ENCODE peak calls at places on chromosomes 11 and 22, in five cellular contexts. I is SK-N-SH, N is PC-3, A is neural progenitor cell, Y is A549. B is an unnamed sample. For H3K4me1 and H3K9me3, the result is how much of the 10 kb centered on the place peaks cover.

GRCh38 chr11:17219016-17219415 is 11.2 kb upstream of the PIK3C2A start:
- DNase-seq in I (no peak), N (no peak), A (no peak), Y (no peak), B (no peak)

GRCh38 chr11:31870609-31871309 is 59.6 kb upstream of the PAX6 start:
- DNase-seq in I (peak), N (peak), A (peak), Y (peak), B (peak)

GRCh38 chr11:105046898-105047579 is 1.9 kb upstream of the CARD16 start:
- DNase-seq in I (no peak), N (peak), A (no peak), Y (peak), B (peak)

GRCh38 chr11:3030289-3031070 is 26.7 kb downstream of the CARS1 start:
- DNase-seq in I (no peak), N (no peak), A (no peak), Y (no peak), B (no peak)

GRCh38 chr22:32005453-32005852 is 37.6 kb upstream of the SLC5A1 start:
- DNase-seq in I (no peak), N (peak), A (no peak), Y (peak), B (peak)

GRCh38 chr11:103910721-103911120 is 125.7 kb upstream of the DDI1 start:
- DNase-seq in I (no peak), N (no peak), A (no peak), Y (no peak), B (no peak)

GRCh38 chr22:47627561-47628253 is 865.3 kb downstream of the TBC1D22A start:
- DNase-seq in I (no peak), N (peak), A (no peak), Y (no peak), B (no peak)

GRCh38 chr11:7417328-7417727 is 68.0 kb upstream of the OLFML1 start:
- DNase-seq in I (no peak), N (no peak), A (peak), Y (no peak), B (no peak)

GRCh38 chr11:116563028-116563712 is 209.6 kb downstream of the BUD13 start:
- DNase-seq in I (no peak), N (peak), A (no peak), Y (peak), B (peak)

GRCh38 chr22:45842141-45842831 is 134.7 kb downstream of the WNT7B start:
- DNase-seq in I (no peak), N (no peak), A (no peak), Y (no peak), B (no peak)

GRCh38 chr11:13959001-13959400 is 3.5 kb upstream of the SPON1 start:
- DNase-seq in I (peak), N (no peak), A (no peak), Y (no peak), B (no peak)

DNA sequence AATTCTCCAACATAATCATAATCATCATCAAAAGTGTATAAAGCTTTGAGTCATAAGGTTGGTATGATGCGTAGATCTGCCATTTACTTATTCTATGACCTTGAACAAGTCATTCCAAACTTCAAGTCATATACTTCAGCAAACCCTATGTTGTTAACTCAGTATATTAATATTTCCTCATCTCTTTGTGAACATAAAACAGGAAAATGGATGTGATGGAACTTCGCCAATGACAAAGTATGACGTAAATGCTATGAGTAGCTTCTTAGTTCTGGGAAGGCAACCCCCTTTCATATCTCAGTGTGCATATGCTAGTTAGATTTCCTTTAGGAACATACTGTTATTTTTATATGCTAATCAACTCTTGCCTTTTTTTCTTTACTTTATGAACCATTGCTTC is 102.7 kb upstream of the ANO3 start:
- DNase-seq in I (no peak), N (peak), A (no peak), Y (peak), B (no peak)
- H3K4me1 ChIP-seq in I (under half), N (under half), A (under half), Y (under half), B (under half)

GRCh38 chr11:112797653-112798293 is 163.4 kb upstream of the NCAM1 start:
- DNase-seq in I (no peak), N (peak), A (peak), Y (peak), B (peak)
- H3K4me2 ChIP-seq in I (no peak), N (no peak), A (peak), Y (no peak), B (no peak)

DNA sequence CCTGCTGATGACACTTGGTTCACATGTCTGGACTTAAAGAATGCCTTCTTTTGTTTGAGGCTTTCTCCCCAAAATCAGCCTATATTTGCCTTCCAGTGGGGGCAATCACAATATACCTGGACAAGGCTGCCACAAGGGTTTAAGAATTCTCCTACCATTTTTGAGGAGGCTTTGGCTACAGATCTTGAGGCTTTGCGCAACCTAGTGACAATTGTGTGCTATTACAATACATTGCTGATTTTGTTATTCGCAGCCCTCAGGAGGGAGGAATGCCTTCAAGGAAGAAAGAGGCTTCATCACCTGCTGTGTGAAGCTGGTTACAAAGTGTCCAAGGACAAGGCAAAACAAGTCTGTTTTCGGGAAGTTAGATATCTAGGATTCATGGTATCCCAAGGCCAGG is 50.8 kb upstream of the OR4C15 start:
- DNase-seq in I (no peak), N (peak), A (no peak), Y (no peak), B (no peak)
- H3K9me3 ChIP-seq in I (under half), N (under half), A (under half), Y (under half), B (under half)

GRCh38 chr11:69280994-69281393 is 13.0 kb upstream of the MYEOV start:
- DNase-seq in I (no peak), N (peak), A (no peak), Y (peak), B (peak)
- H3K4me1 ChIP-seq in I (under half), N (under half), A (under half), Y (under half), B (under half)

DNA sequence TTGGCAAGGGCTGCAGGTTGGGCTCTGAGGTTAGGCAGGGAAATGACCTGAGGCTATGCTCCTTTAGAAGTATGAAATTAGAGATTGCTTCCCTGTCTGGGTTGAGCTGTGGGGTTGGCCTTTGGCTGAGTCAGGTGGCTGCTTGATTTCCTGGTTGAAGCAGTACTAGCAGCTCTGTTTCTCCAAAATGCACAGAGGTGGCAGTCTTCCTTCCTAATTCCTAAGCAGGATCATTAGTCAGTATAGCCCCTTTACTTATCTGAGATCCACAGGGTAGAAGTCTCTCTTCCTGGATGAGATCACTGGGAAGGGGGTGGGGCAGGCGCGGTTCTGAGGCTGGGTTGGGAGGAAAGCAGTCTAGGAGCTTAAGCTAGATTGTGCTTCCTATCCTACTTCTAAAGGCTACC is 1917.5 kb downstream of the LRRC4C start:
- DNase-seq in I (no peak), N (peak), A (peak), Y (no peak), B (peak)
- H3K4me2 ChIP-seq in I (no peak), N (peak), A (no peak), Y (no peak), B (peak)

DNA sequence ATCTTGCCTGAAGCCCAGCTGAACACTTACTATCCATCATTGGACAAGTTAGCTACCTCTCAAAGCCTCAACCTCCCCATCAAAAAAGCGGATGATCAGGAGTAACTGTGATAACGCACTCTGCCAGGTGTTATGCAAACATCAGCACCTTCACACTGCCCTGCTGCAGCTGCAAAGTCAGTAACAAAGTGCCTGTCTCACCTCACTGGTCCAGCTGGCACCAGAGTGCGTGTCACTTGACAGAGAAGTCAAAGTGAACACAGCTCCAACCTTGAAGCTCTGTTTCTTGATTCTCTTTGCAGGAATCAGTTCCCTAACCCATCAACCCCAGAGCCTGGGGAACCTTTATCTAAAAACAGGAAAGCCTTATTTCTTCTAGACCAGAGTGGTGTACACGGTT is 413.6 kb downstream of the CTTN start:
- DNase-seq in I (no peak), N (no peak), A (no peak), Y (no peak), B (no peak)
- H3K9me3 ChIP-seq in I (under half), N (under half), A (under half), Y (under half), B (under half)

GRCh38 chr11:114094516-114094915 is 35.0 kb downstream of the ZBTB16 start:
- DNase-seq in I (no peak), N (no peak), A (no peak), Y (no peak), B (no peak)

GRCh38 chr11:114091791-114092397 is 32.4 kb downstream of the ZBTB16 start:
- DNase-seq in I (no peak), N (no peak), A (peak), Y (no peak), B (no peak)

GRCh38 chr11:114092953-114093352 is 33.4 kb downstream of the ZBTB16 start:
- DNase-seq in I (no peak), N (no peak), A (peak), Y (no peak), B (no peak)

GRCh38 chr11:114090976-114091375 is 31.5 kb downstream of the ZBTB16 start:
- DNase-seq in I (no peak), N (no peak), A (no peak), Y (no peak), B (no peak)

GRCh38 chr11:114092478-114092877 is 33.0 kb downstream of the ZBTB16 start:
- DNase-seq in I (no peak), N (no peak), A (no peak), Y (no peak), B (no peak)
- H3K4me1 ChIP-seq in I (under half), N (under half), A (half or more), Y (under half), B (under half)

GRCh38 chr22:17744430-17744829 is 29.8 kb downstream of the BID start:
- DNase-seq in I (no peak), N (no peak), A (no peak), Y (no peak), B (no peak)
- H3K4me2 ChIP-seq in I (no peak), N (no peak), A (peak), Y (no peak), B (no peak)

B was measured in hepatocyte.